ENCODE peak calls at places on chromosomes 1 and 21, in four cellular contexts. H, O, C and G are unnamed samples.

GRCh38 chr21:23939369-23940065 is 1667.8 kb downstream of the MRPL39 start:
- DNase-seq in H (no peak), O (no peak), C (no peak), G (no peak)

GRCh38 chr1:212514056-212514614 is 81.4 kb downstream of the NENF start:
- DNase-seq in H (no peak), O (peak; percentile 29), C (peak; percentile 79), G (peak; percentile 49)

GRCh38 chr1:241579434-241579833 is 47.3 kb downstream of the KMO start:
- DNase-seq in H (no peak), O (no peak), C (no peak), G (no peak)

GRCh38 chr21:35051287-35051818 is 2.3 kb upstream of the RUNX1 start:
- DNase-seq in H (peak; percentile 73), O (peak; percentile 95), C (peak; percentile 95), G (peak; percentile 92)

GRCh38 chr1:37890378-37891014 is 31.1 kb upstream of the MTF1 start:
- DNase-seq in H (no peak), O (peak; percentile 49), C (no peak), G (peak; percentile 57)

GRCh38 chr1:212346586-212346985 is 61.4 kb downstream of the PPP2R5A start:
- DNase-seq in H (no peak), O (no peak), C (no peak), G (no peak)

GRCh38 chr1:209850342-209850979 is 22.7 kb downstream of the UTP25 start:
- DNase-seq in H (peak; percentile 76), O (peak; percentile 64), C (no peak), G (peak; percentile 86)

GRCh38 chr1:45518910-45519309 is 2.8 kb downstream of the PRDX1 start:
- DNase-seq in H (no peak), O (peak; percentile 17), C (no peak), G (peak; percentile 20)

GRCh38 chr1:227318003-227318851 is at the start of gene CDC42BPA:
- DNase-seq in H (peak; percentile 87), O (peak; percentile 88), C (peak; percentile 92), G (peak; percentile 94)

GRCh38 chr1:227316941-227317540 is 1.3 kb downstream of the CDC42BPA start:
- DNase-seq in H (no peak), O (peak; percentile 36), C (no peak), G (peak; percentile 35)

GRCh38 chr1:227318852-227319607 is 738 bp upstream of the CDC42BPA start:
- DNase-seq in H (peak; percentile 40), O (peak; percentile 33), C (no peak), G (peak; percentile 59)

GRCh38 chr1:227316456-227316855 is 1.8 kb downstream of the CDC42BPA start:
- DNase-seq in H (no peak), O (no peak), C (no peak), G (no peak)

DNA sequence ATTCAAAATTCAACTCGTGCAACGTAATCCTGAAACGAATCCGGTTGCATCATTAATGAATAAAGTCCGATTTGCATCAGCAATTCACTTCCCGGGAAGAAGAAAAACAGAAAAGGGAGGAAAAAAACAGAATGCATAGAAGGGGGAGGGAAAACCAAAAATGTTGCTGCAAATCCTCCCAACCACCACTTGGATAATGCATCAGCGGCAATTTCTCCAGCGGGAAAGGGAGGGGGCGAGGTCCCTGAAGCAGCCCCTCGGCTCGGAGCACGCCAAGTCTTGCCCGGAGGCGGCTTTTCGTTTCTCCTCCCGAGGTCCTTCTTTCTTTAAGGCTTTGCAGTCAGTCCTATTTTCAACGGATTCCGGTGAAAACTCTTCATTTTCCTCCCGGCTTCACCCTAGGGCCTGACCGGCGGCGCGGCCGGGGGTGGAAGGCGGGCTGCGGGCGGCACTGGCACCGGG is 720 bp downstream of the CDC42BPA start:
- DNase-seq in H (peak; percentile 63), O (peak; percentile 73), C (no peak), G (peak; percentile 80)
- TF ChIP-seq CTCF in H (no peak), O (no peak), C (no peak), G (peak; percentile 19)

GRCh38 chr1:200368556-200368955 is 41.3 kb downstream of the ZNF281 start:
- DNase-seq in H (no peak), O (no peak), C (no peak), G (no peak)
- TF ChIP-seq CTCF in H (no peak), O (no peak), C (no peak), G (no peak)

DNA sequence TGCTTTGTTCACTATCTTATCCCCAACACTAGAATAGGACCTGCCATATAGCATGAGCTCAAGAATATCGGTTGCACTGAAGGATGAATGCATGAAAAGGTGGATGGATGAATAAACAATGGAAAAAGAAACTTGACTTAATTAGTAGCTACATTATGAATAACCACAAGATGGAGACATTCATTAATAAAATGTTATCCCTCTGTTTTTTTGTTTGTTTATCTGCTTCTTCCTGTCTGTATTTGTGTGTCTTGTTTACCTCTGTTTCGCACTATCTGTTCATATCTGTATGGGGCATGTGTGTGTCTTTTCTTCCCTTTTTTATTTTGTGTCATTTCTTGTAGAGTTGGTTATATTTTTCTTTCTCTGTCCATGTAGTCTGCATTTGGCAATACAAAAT is 1.1 kb upstream of the OR14I1 start:
- DNase-seq in H (no peak), O (no peak), C (no peak), G (no peak)
- TF ChIP-seq CTCF in H (no peak), O (no peak), C (no peak), G (no peak)

DNA sequence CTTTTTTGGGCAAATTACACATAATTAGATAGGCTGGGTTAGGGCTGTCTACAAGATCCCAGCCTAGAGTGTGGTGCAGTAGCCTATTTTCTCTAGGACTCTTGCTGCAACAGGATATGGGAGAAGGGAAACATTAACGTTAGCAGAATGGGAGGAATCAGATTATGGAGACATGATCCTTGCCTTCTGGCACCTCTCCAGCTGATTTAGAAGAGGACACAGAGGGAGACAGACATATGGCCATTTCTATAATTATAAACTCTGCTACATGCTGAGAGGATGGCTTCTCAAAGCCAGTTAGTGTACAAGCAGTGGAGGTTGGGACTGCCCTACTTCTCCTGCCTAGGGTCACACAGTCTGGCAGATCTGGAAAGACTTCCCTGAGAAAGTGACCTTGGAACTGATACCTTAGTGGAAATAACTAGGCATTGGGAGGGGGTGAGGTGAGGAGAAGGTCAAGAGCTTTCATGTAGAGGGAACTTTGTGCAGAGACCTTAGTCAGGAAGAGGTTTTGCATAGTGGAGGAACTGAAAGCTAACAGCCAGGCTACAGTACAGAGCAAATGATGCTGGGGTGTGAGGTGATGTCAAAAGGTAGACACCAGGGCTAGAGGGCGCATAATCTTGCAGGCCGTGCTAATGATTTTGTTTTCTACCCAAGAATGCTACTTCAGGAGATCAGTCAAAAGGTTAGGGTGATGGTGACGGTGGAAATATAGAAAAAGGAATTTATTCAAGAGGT is 1.2 kb upstream of the CD1D start:
- DNase-seq in H (no peak), O (no peak), C (no peak), G (no peak)
- TF ChIP-seq CTCF in H (no peak), O (no peak), C (no peak), G (no peak)

GRCh38 chr1:153397924-153398651 is 7.2 kb upstream of the S100A8 start:
- DNase-seq in H (no peak), O (no peak), C (no peak), G (no peak)

GRCh38 chr1:153399401-153400055 is 8.7 kb upstream of the S100A8 start:
- DNase-seq in H (no peak), O (no peak), C (no peak), G (no peak)

GRCh38 chr1:153402226-153402625 is 11.4 kb upstream of the S100A8 start:
- DNase-seq in H (no peak), O (no peak), C (no peak), G (no peak)

GRCh38 chr1:153401461-153401860 is 10.6 kb upstream of the S100A8 start:
- DNase-seq in H (no peak), O (no peak), C (no peak), G (no peak)

GRCh38 chr1:153400244-153400643 is 9.4 kb upstream of the S100A8 start:
- DNase-seq in H (no peak), O (peak; percentile 1), C (no peak), G (peak; percentile 7)
- TF ChIP-seq CTCF in H (no peak), O (peak; percentile 37), C (no peak), G (peak; percentile 23)

DNA sequence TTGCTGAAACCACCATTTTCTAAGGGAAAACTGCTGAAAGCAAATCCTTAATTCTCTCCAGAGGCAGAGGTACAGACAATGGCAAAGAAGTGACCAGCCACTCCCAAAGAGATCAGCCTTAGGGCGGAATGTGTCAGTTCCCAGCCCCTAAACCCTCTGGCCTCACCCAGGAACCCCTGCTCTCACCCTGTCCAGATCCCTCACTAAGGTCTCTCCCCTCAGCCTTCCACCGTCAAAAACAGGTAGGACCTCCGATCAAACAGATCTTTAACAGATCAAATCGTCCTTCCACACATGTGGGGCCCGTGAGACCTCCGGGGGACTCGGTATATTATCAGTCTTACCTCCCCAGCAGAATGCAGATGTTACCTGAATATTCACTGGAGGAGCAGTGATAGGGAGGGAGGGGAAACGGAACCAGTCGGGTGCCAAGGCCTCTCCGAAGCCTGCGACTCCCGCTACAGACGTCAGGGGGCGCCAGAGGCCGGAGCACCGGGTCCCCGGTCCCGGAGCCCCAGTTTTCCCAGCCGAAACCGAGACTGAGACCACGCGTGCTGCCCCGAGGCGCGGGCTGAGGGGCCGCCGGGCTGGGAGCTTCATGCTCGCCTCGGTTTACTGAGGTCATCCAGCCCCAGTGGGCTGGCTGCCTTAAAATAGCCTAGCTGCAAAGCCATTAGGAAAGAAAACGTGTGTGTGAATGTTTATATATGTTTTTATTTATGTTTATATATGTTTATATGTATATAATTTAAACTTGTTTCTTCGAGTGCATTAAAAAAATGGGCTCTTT is 23.6 kb downstream of the GPA33 start:
- DNase-seq in H (peak; percentile 92), O (peak; percentile 35), C (peak; percentile 95), G (peak; percentile 50)
- TF ChIP-seq CTCF in H (peak; percentile 97), O (peak; percentile 90), C (peak; percentile 99), G (peak; percentile 85)

DNA sequence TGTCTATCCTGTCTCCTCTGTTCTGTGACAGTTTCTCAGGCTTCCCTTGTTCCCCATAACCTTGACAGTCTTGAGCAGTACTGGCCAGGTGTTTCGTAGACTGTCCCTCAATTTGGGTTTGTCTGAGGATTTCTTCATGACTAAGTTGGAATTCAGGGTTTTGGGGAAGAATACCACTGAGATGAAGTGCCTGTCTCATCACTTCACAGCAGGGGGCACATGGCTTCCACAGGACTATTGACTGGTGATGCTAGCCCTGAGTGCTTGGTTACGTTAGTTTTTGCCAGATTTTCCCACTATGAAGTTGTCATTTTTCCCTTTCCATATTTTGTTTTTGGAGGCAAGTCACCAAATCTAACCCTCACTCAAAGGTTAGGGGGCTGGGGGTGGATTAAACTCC is 45.7 kb downstream of the CDCP2 start:
- DNase-seq in H (no peak), O (peak; percentile 11), C (no peak), G (peak; percentile 33)
- TF ChIP-seq CTCF in H (no peak), O (no peak), C (no peak), G (peak; percentile 34)

DNA sequence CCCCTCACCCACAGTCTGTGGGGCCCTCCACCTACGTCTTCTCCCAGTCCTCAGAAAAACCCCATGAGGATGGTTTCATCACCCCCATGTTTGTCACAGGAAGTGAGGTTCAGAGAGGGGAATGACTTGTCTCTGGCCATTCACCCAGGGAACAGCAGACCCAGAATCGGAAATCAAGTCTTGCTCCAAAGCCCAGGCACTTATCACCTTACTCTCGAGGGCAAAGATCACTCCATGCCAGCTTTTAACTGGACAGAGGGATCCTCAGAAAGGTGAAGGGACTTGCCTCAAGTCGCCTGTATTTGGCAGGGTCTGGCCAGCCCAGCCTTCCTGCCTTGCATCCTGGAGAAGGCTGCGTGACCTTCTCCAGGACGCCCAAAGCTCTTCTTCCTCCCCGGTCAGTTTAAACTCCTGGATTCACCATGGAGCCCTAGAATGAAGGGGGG is 57.9 kb upstream of the SSBP3 start:
- DNase-seq in H (no peak), O (no peak), C (no peak), G (no peak)
- TF ChIP-seq CTCF in H (no peak), O (no peak), C (no peak), G (no peak)